ENCODE peak calls at places on chromosomes 5 and 9, in six cellular contexts. P is stromal cell of bone marrow; T is stimulated activated CD4-positive, alpha-beta T cell treated with anti-CD3 and anti-CD28 coated beads, Interleukin-4, amount 100 ng/mL, for 24 hours; A is hypothalamus; L is SHP77; K is activated naive CD4-positive, alpha-beta T cell treated with anti-CD3 and anti-CD28 coated beads, Interleukin-2, amount 10 ng/mL, durations not matched to agents 7 days and 5 days. Z is an unnamed sample.

GRCh38 chr5:68699966-68700365 is 393.8 kb upstream of the SLC30A5 start:
- DNase-seq in K (no peak), A (no peak), T (no peak), P (no peak), L (no peak), Z (no peak)

GRCh38 chr5:89343666-89344065 is 460.7 kb upstream of the MEF2C start:
- DNase-seq in P (no peak), T (no peak), L (peak), K (no peak), A (no peak), Z (no peak)

GRCh38 chr5:124655943-124656459 is 90.4 kb downstream of the ZNF608 start:
- DNase-seq in A (no peak), P (no peak), L (peak), T (no peak), K (no peak), Z (no peak)

GRCh38 chr9:117546894-117547293 is 132.0 kb upstream of the ASTN2 start:
- DNase-seq in L (no peak), P (no peak), K (peak), A (no peak), T (no peak), Z (no peak)

GRCh38 chr5:160638141-160638742 is 213.8 kb downstream of the ATP10B start:
- DNase-seq in L (no peak), K (no peak), T (no peak), A (no peak), P (no peak), Z (no peak)

GRCh38 chr9:136228107-136228875 is 17.3 kb downstream of the QSOX2 start:
- DNase-seq in T (peak), P (peak), A (no peak), K (no peak), L (no peak), Z (no peak)

GRCh38 chr5:39570418-39571027 is 145.7 kb upstream of the DAB2 start:
- DNase-seq in A (no peak), T (no peak), K (no peak), P (peak), L (peak), Z (no peak)

GRCh38 chr5:1039210-1039548 is 30.6 kb downstream of the NKD2 start:
- DNase-seq in P (no peak), K (no peak), L (no peak), A (no peak), T (no peak), Z (no peak)

GRCh38 chr9:133419005-133419404 is 1.2 kb upstream of the REXO4 start:
- DNase-seq in A (no peak), K (no peak), L (no peak), T (no peak), P (no peak), Z (no peak)

GRCh38 chr5:35436441-35437057 is 181.1 kb upstream of the SPEF2 start:
- DNase-seq in A (no peak), K (no peak), T (no peak), L (peak), P (peak), Z (no peak)

GRCh38 chr5:135127604-135128240 is 93.7 kb upstream of the PITX1 start:
- DNase-seq in L (peak), P (peak), T (no peak), K (no peak), A (no peak), Z (no peak)

GRCh38 chr5:171750316-171750788 is 35.3 kb upstream of the SMIM23 start:
- DNase-seq in L (peak), P (no peak), A (no peak), K (no peak), T (no peak), Z (no peak)

GRCh38 chr9:36862206-36863145 is 171.6 kb downstream of the PAX5 start:
- DNase-seq in K (no peak), T (peak), L (peak), P (peak), A (no peak), Z (no peak)

GRCh38 chr9:127104465-127105311 is 17.7 kb downstream of the ANGPTL2 start:
- DNase-seq in T (no peak), A (no peak), K (no peak), L (no peak), P (no peak), Z (no peak)

GRCh38 chr5:138640138-138640537 is 64.9 kb upstream of the HSPA9 start:
- DNase-seq in L (no peak), T (no peak), A (no peak), P (no peak), K (no peak), Z (no peak)

GRCh38 chr5:93909356-93909755 is 168.0 kb upstream of the POU5F2 start:
- DNase-seq in P (no peak), T (no peak), L (peak), A (no peak), K (no peak), Z (no peak)

GRCh38 chr9:694499-695154 is 146.9 kb upstream of the DMRT1 start:
- DNase-seq in T (no peak), P (peak), A (peak), L (no peak), K (no peak), Z (peak)

GRCh38 chr9:128078504-128079434 is 10.7 kb downstream of the SLC25A25 start:
- DNase-seq in L (no peak), K (no peak), T (no peak), A (no peak), P (no peak), Z (no peak)

GRCh38 chr9:21465138-21465537 is 17.0 kb downstream of the IFNE start:
- DNase-seq in P (no peak), K (no peak), A (no peak), L (no peak), T (no peak), Z (no peak)

GRCh38 chr5:989961-990530 is 18.6 kb upstream of the NKD2 start:
- DNase-seq in T (no peak), P (no peak), A (peak), L (no peak), K (no peak), Z (peak)

GRCh38 chr5:103414598-103414997 is 148.0 kb downstream of the NUDT12 start:
- DNase-seq in P (no peak), T (no peak), A (no peak), K (no peak), L (no peak), Z (no peak)

GRCh38 chr9:87529666-87530065 is 32.0 kb downstream of the DAPK1 start:
- DNase-seq in A (no peak), K (no peak), L (no peak), P (no peak), T (no peak), Z (no peak)

GRCh38 chr5:176892663-176893062 is 6.5 kb downstream of the HK3 start:
- DNase-seq in A (no peak), L (no peak), P (no peak), K (no peak), T (no peak), Z (no peak)

GRCh38 chr5:165143727-165144210 is 1638.3 kb downstream of the MAT2B start:
- DNase-seq in L (no peak), P (no peak), K (no peak), T (no peak), A (no peak), Z (no peak)

GRCh38 chr9:136567651-136568287 is 21.9 kb upstream of the NOTCH1 start:
- DNase-seq in P (peak), A (no peak), K (no peak), L (no peak), T (no peak), Z (no peak)

GRCh38 chr5:108129129-108129528 is 252.8 kb downstream of the FBXL17 start:
- DNase-seq in L (no peak), A (no peak), K (no peak), T (no peak), P (no peak), Z (no peak)

GRCh38 chr9:133349965-133350624 is 2.1 kb downstream of the RPL7A start:
- DNase-seq in P (no peak), A (no peak), T (no peak), L (no peak), K (no peak), Z (no peak)

GRCh38 chr5:55853271-55853670 is 2.1 kb downstream of the IL31RA start:
- DNase-seq in A (no peak), P (no peak), L (no peak), T (no peak), K (no peak), Z (no peak)

GRCh38 chr5:161851691-161852299 is 3.9 kb downstream of the GABRA1 start:
- DNase-seq in A (no peak), K (no peak), L (no peak), T (no peak), P (no peak), Z (no peak)

GRCh38 chr5:116084231-116084630 is 594 bp upstream of the COMMD10 start:
- DNase-seq in T (peak), P (no peak), A (no peak), K (peak), L (no peak), Z (no peak)

GRCh38 chr5:175826980-175827379 is 44.4 kb upstream of the CPLX2 start:
- DNase-seq in K (no peak), L (no peak), A (no peak), T (no peak), P (no peak), Z (no peak)

GRCh38 chr9:23556459-23556858 is 269.6 kb downstream of the ELAVL2 start:
- DNase-seq in K (no peak), P (no peak), A (no peak), L (no peak), T (no peak), Z (no peak)

GRCh38 chr5:106843812-106844416 is 826.8 kb downstream of the EFNA5 start:
- DNase-seq in P (no peak), A (no peak), T (no peak), K (no peak), L (peak), Z (no peak)